ENCODE peak calls at places on chromosome 11, in eight cellular contexts. M is stimulated activated CD8-positive, alpha-beta memory T cell treated with anti-CD3 and anti-CD28 coated beads, Interleukin-2, amount 100 ng/mL, for 48 hours; C is endothelial cell of umbilical vein; G is fibroblast of pulmonary artery; W is chondrocyte; J is OCI-LY7; K is AG08395; B is type B pancreatic cell. U is an unnamed sample.
A peak's percentile ranks its signal among the peaks of the same experiment; 100 is the strongest.

GRCh38 chr11:20451568-20451967 is 64.1 kb downstream of the PRMT3 start:
- DNase-seq in M (no peak), C (no peak), G (peak; percentile 8), W (no peak), J (no peak), K (peak; percentile 18), B (no peak), U (no peak)

GRCh38 chr11:20258496-20258895 is 98.2 kb upstream of the DBX1 start:
- DNase-seq in M (no peak), C (no peak), G (no peak), W (no peak), J (no peak), K (no peak), B (no peak), U (no peak)

GRCh38 chr11:32121012-32121411 is 30.1 kb downstream of the RCN1 start:
- DNase-seq in M (no peak), C (no peak), G (no peak), W (no peak), J (no peak), K (no peak), B (no peak), U (no peak)

GRCh38 chr11:120985718-120986569 is 38.0 kb upstream of the TBCEL start:
- DNase-seq in M (peak; percentile 3), C (peak; percentile 38), G (peak; percentile 48), W (no peak), J (no peak), K (peak; percentile 66), B (no peak), U (no peak)

GRCh38 chr11:133900176-133901105 is 55.1 kb upstream of the SPATA19 start:
- DNase-seq in M (no peak), C (no peak), G (no peak), W (peak; percentile 39), J (no peak), K (no peak), B (peak; percentile 13), U (peak; percentile 62)

GRCh38 chr11:2369896-2370295 is 7.2 kb upstream of the CD81 start:
- DNase-seq in M (no peak), C (no peak), G (no peak), W (peak; percentile 64), J (no peak), K (no peak), B (no peak), U (no peak)

GRCh38 chr11:71248656-71249055 is 3.7 kb downstream of the SHANK2 start:
- DNase-seq in M (no peak), C (no peak), G (no peak), W (peak; percentile 30), J (no peak), K (no peak), B (no peak), U (no peak)

GRCh38 chr11:47360341-47360740 is 7.8 kb upstream of the MYBPC3 start:
- DNase-seq in M (no peak), C (no peak), G (no peak), W (no peak), J (no peak), K (no peak), B (no peak), U (no peak)

GRCh38 chr11:27040302-27041115 is at the start of gene BBOX1:
- DNase-seq in M (no peak), C (no peak), G (peak; percentile 14), W (no peak), J (peak; percentile 21), K (no peak), B (no peak), U (no peak)

GRCh38 chr11:100712618-100713017 is 25.5 kb downstream of the ARHGAP42 start:
- DNase-seq in M (no peak), C (no peak), G (no peak), W (no peak), J (no peak), K (no peak), B (no peak), U (no peak)

GRCh38 chr11:62324738-62325556 is 12.3 kb upstream of the ASRGL1 start:
- DNase-seq in M (peak; percentile 61), C (peak; percentile 45), G (peak; percentile 58), W (no peak), J (peak; percentile 53), K (peak; percentile 40), B (no peak), U (no peak)

GRCh38 chr11:45147017-45147728 is 734 bp downstream of the PRDM11 start:
- DNase-seq in M (peak; percentile 87), C (peak; percentile 94), G (peak; percentile 96), W (peak; percentile 98), J (peak; percentile 97), K (peak; percentile 98), B (peak; percentile 98), U (peak; percentile 98)

GRCh38 chr11:12195773-12196172 is 85.4 kb downstream of the MICAL2 start:
- DNase-seq in M (no peak), C (no peak), G (no peak), W (no peak), J (no peak), K (no peak), B (no peak), U (no peak)

GRCh38 chr11:86185346-86185745 is 59.2 kb upstream of the EED start:
- DNase-seq in M (no peak), C (no peak), G (no peak), W (no peak), J (no peak), K (no peak), B (no peak), U (no peak)

GRCh38 chr11:134332189-134332631 is 422 bp downstream of the GLB1L2 start:
- DNase-seq in M (peak; percentile 8), C (no peak), G (no peak), W (no peak), J (no peak), K (no peak), B (no peak), U (no peak)

GRCh38 chr11:65435330-65435931 is 12.8 kb downstream of the NEAT1 start:
- DNase-seq in M (no peak), C (no peak), G (peak; percentile 49), W (no peak), J (no peak), K (no peak), B (no peak), U (peak; percentile 23)

GRCh38 chr11:78339945-78340344 is 77.7 kb downstream of the GAB2 start:
- DNase-seq in M (no peak), C (no peak), G (no peak), W (no peak), J (no peak), K (no peak), B (no peak), U (no peak)

GRCh38 chr11:29131055-29131454 is 885.8 kb downstream of the KCNA4 start:
- DNase-seq in M (no peak), C (no peak), G (no peak), W (no peak), J (no peak), K (no peak), B (no peak), U (no peak)

GRCh38 chr11:66002648-66003225 is 434 bp downstream of the BANF1 start:
- DNase-seq in M (no peak), C (no peak), G (peak; percentile 53), W (no peak), J (no peak), K (peak; percentile 71), B (no peak), U (no peak)

GRCh38 chr11:102309621-102310541 is 7.4 kb upstream of the BIRC3 start:
- DNase-seq in M (no peak), C (no peak), G (no peak), W (no peak), J (no peak), K (no peak), B (no peak), U (no peak)

GRCh38 chr11:118672865-118673264 is 6.6 kb downstream of the TREH start:
- DNase-seq in M (no peak), C (no peak), G (peak; percentile 35), W (no peak), J (no peak), K (no peak), B (no peak), U (no peak)

GRCh38 chr11:69531717-69532088 is 50.2 kb downstream of the LINC01488 start:
- DNase-seq in M (no peak), C (no peak), G (no peak), W (peak; percentile 53), J (no peak), K (no peak), B (no peak), U (no peak)

GRCh38 chr11:111797145-111797581 is 31.0 kb upstream of the PPP2R1B start:
- DNase-seq in M (no peak), C (peak; percentile 53), G (peak; percentile 62), W (no peak), J (peak; percentile 75), K (no peak), B (no peak), U (no peak)

GRCh38 chr11:131880279-131880678 is 509.9 kb downstream of the NTM start:
- DNase-seq in M (no peak), C (no peak), G (no peak), W (no peak), J (no peak), K (no peak), B (no peak), U (no peak)

GRCh38 chr11:34443136-34443535 is 4.4 kb downstream of the CAT start:
- DNase-seq in M (no peak), C (no peak), G (no peak), W (no peak), J (no peak), K (no peak), B (no peak), U (no peak)

GRCh38 chr11:118410055-118410745 is 8.8 kb downstream of the ATP5MG start:
- DNase-seq in M (no peak), C (no peak), G (no peak), W (no peak), J (no peak), K (no peak), B (no peak), U (no peak)

GRCh38 chr11:66371627-66372415 is at the start of gene SLC29A2:
- DNase-seq in M (peak; percentile 74), C (no peak), G (no peak), W (no peak), J (peak; percentile 95), K (peak; percentile 17), B (peak; percentile 90), U (no peak)

GRCh38 chr11:69744435-69744834 is 30.7 kb downstream of the FGF4 start:
- DNase-seq in M (no peak), C (peak; percentile 49), G (peak; percentile 69), W (no peak), J (no peak), K (no peak), B (no peak), U (peak; percentile 91)

GRCh38 chr11:101583180-101584128 is at the start of gene TRPC6:
- DNase-seq in M (no peak), C (no peak), G (peak; percentile 3), W (peak; percentile 85), J (no peak), K (peak; percentile 7), B (peak; percentile 70), U (no peak)

GRCh38 chr11:120710354-120711187 is 199.0 kb downstream of the GRIK4 start:
- DNase-seq in M (no peak), C (no peak), G (peak; percentile 84), W (no peak), J (no peak), K (peak; percentile 93), B (peak; percentile 77), U (peak; percentile 81)

GRCh38 chr11:83206771-83207413 is 13.4 kb downstream of the ANKRD42 start:
- DNase-seq in M (no peak), C (no peak), G (peak; percentile 9), W (no peak), J (no peak), K (no peak), B (no peak), U (no peak)

GRCh38 chr11:35944503-35945136 is 758 bp downstream of the LDLRAD3 start:
- DNase-seq in M (no peak), C (no peak), G (peak; percentile 27), W (no peak), J (no peak), K (peak; percentile 34), B (no peak), U (no peak)

GRCh38 chr11:35822815-35823495 is 120.9 kb upstream of the LDLRAD3 start:
- DNase-seq in M (no peak), C (no peak), G (peak; percentile 15), W (no peak), J (no peak), K (no peak), B (no peak), U (no peak)

GRCh38 chr11:116853461-116854073 is 16.1 kb upstream of the APOA1 start:
- DNase-seq in M (peak; percentile 36), C (peak; percentile 79), G (peak; percentile 77), W (no peak), J (peak; percentile 71), K (peak; percentile 91), B (no peak), U (no peak)